ENCODE peak calls at places on chromosomes 4 and X, in five cellular contexts. D is Peyer's patch; P is CD4-positive, alpha-beta T cell; L is transverse colon; J is heart left ventricle. V is an unnamed sample.

GRCh38 chr4:27770895-27771294 is 910.3 kb downstream of the STIM2 start:
- DNase-seq in D (no peak), P (no peak), L (no peak), J (no peak), V (no peak)

GRCh38 chr4:149708513-149709175 is 107.0 kb downstream of the IQCM start:
- DNase-seq in D (no peak), P (no peak), L (no peak), J (no peak), V (peak)

GRCh38 chr4:6416518-6417286 is 55.7 kb downstream of the PPP2R2C start:
- DNase-seq in D (no peak), P (no peak), L (no peak), J (no peak), V (no peak)

GRCh38 chrX:30713061-30713525 is 59.9 kb downstream of the GK start:
- DNase-seq in D (peak), P (peak), L (peak), J (peak), V (peak)

GRCh38 chr4:15656038-15656470 is 897 bp upstream of the FBXL5 start:
- DNase-seq in D (no peak), P (no peak), L (no peak), J (peak), V (no peak)

GRCh38 chr4:74793757-74794340 is 474 bp downstream of the BTC start:
- DNase-seq in D (no peak), P (no peak), L (peak), J (peak), V (peak)

GRCh38 chrX:41716217-41716616 is 7.8 kb upstream of the GPR82 start:
- DNase-seq in D (no peak), P (no peak), L (no peak), J (no peak), V (no peak)

GRCh38 chrX:41145920-41146608 is 60.8 kb downstream of the USP9X start:
- DNase-seq in D (no peak), P (no peak), L (no peak), J (no peak), V (peak)

GRCh38 chr4:110793381-110793801 is 170.5 kb upstream of the PITX2 start:
- DNase-seq in D (no peak), P (no peak), L (no peak), J (no peak), V (no peak)

GRCh38 chrX:1462596-1463251 is 10.0 kb upstream of the ASMTL start:
- DNase-seq in D (peak), P (peak), L (no peak), J (peak), V (peak)

DNA sequence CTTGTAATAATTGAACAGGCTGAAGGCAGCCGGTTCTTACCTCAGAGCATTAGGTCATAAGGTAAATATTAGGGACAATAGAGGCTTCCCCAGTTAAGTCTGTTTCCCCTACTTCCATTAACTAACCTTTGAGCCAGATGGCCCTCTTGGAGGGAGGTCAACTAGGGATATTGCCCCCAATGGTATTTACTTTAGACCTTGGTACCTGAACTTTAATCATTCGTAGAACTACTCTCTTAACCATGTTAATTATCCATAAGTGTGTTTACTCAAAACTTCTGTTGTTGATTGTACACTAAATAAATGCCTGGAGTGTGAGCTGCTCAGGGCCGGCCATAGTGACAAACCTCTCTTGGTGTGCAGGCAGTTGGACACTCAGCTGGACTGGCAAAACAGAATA is 1843.5 kb upstream of the AGA start:
- DNase-seq in D (no peak), P (no peak), L (no peak), J (no peak), V (no peak)
- TF ChIP-seq CTCF in D (no peak), P (no peak), L (no peak), J (no peak), V (no peak)

GRCh38 chr4:55158957-55159356 is 33.6 kb upstream of the KDR start:
- DNase-seq in D (no peak), P (no peak), L (no peak), J (no peak), V (no peak)
- TF ChIP-seq CTCF in D (no peak), P (no peak), L (no peak), J (no peak), V (no peak)

GRCh38 chr4:163107754-163108153 is 58.9 kb downstream of the NAF1 start:
- DNase-seq in D (no peak), P (no peak), L (no peak), J (no peak), V (peak)
- TF ChIP-seq CTCF in D (peak), P (no peak), L (peak), J (no peak), V (peak)

GRCh38 chr4:124288706-124289486 is 423.6 kb downstream of the ANKRD50 start:
- DNase-seq in D (no peak), P (no peak), L (no peak), J (no peak), V (no peak)
- TF ChIP-seq CTCF in D (no peak), P (no peak), L (no peak), J (no peak), V (no peak)

DNA sequence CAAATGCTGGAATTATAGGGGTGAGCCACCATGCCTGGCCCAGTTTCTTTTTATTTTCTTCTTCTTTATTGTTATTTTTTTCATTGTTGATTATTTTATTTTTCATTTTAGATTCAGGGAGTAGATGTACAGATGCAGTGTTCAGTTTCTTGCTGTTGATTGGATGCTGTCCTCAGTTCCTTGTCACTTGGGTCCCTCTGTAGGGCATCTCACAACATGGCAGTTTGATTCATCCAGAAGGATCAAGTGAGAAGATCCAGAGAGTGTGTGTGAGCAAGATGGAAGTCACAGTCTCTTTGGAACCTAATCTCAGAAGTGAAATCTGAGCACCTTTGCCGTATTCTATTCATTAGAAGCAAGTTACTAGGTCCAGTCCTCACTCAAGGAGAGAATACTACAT is 20.9 kb downstream of the HMGB3 start:
- DNase-seq in D (no peak), P (no peak), L (no peak), J (no peak), V (peak)
- TF ChIP-seq CTCF in D (peak), P (no peak), L (peak), J (no peak), V (no peak)

DNA sequence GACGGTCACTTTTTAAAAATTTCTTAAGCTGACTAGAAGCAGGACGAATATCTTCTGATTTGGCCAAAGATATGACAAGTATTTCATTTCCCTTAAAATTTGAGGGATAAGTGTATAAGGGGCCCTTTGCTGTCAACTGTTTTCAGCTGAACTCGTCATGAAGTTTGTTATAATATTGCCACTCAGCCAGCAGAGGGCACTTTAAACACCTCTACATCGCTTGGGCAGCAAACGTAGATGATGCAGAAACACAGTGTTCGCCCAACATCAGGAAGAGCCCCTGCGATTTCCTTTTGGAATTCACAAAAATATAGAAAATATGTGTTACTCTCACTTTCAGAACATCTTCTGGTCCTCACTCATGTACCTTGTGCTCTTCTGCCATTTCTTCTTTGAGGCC is 435.7 kb upstream of the FMR1 start:
- DNase-seq in D (no peak), P (no peak), L (peak), J (no peak), V (peak)
- TF ChIP-seq CTCF in D (peak), P (no peak), L (no peak), J (no peak), V (peak)

GRCh38 chr4:3419836-3420605 is 21.7 kb upstream of the HGFAC start:
- DNase-seq in D (no peak), P (no peak), L (no peak), J (no peak), V (no peak)

GRCh38 chr4:3416270-3416669 is 25.5 kb upstream of the HGFAC start:
- DNase-seq in D (no peak), P (no peak), L (no peak), J (no peak), V (no peak)

GRCh38 chr4:3417448-3417847 is 24.3 kb upstream of the HGFAC start:
- DNase-seq in D (no peak), P (no peak), L (no peak), J (no peak), V (no peak)

GRCh38 chr4:3416821-3417221 is 24.9 kb upstream of the HGFAC start:
- DNase-seq in D (no peak), P (no peak), L (no peak), J (no peak), V (no peak)

GRCh38 chr4:3418029-3418762 is 23.6 kb upstream of the HGFAC start:
- DNase-seq in D (no peak), P (no peak), L (no peak), J (no peak), V (no peak)
- TF ChIP-seq CTCF in D (no peak), P (no peak), L (no peak), J (no peak), V (no peak)

DNA sequence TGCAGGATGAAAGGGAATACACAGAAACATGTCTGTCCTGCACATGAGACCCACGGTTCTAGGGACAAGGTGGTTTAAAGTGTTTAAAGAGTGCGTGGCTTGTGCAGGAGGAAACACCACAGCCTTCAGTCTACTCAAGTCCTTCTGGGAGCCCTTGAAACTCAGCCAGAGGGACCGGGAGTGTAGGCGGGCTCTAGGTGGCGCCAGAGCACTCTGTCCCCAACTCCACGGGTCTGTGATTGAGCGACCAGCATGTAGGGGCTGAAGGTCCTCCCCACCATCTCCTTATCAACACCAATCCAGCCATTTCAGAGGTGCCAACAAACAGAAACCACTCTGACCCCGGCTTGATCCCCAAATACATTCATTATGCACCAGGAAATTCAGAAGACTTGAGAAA is 82.0 kb upstream of the CLDN34 start:
- DNase-seq in D (peak), P (peak), L (peak), J (peak), V (peak)
- TF ChIP-seq CTCF in D (peak), P (peak), L (peak), J (peak), V (peak)